ENCODE peak calls at places on chromosomes 7 and 10, in seven cellular contexts. J is SK-N-SH, W is mammary epithelial cell, F is heart right ventricle, C is K562, A is mesendoderm, K is neural progenitor cell. V is an unnamed sample.

GRCh38 chr7:129906700-129907099 is 46.1 kb downstream of the UBE2H start:
- DNase-seq in J (no peak), W (peak; percentile 60), F (no peak), C (no peak), A (no peak), K (no peak), V (no peak)

GRCh38 chr7:2381881-2382509 is 21.4 kb upstream of the CHST12 start:
- DNase-seq in J (no peak), W (no peak), F (no peak), C (no peak), A (no peak), K (no peak), V (no peak)

GRCh38 chr10:69655124-69655867 is 25.2 kb downstream of the FAM241B start:
- DNase-seq in J (peak; percentile 49), W (no peak), F (no peak), C (no peak), A (no peak), K (no peak), V (no peak)

GRCh38 chr10:119687192-119688032 is 36.2 kb downstream of the BAG3 start:
- DNase-seq in J (no peak), W (peak; percentile 56), F (no peak), C (no peak), A (peak; percentile 99), K (peak; percentile 81), V (no peak)

GRCh38 chr7:89072094-89072493 is 276.6 kb upstream of the TEX47 start:
- DNase-seq in J (no peak), W (no peak), F (no peak), C (no peak), A (no peak), K (no peak), V (no peak)

GRCh38 chr7:49643321-49643720 is 130.1 kb upstream of the VWC2 start:
- DNase-seq in J (no peak), W (no peak), F (peak; percentile 55), C (no peak), A (no peak), K (peak; percentile 77), V (no peak)

GRCh38 chr10:60098676-60099601 is 192.6 kb upstream of the CCDC6 start:
- DNase-seq in J (peak; percentile 20), W (no peak), F (no peak), C (peak; percentile 51), A (peak; percentile 56), K (peak; percentile 4), V (no peak)

GRCh38 chr10:29131952-29132820 is 156.7 kb upstream of the LYZL1 start:
- DNase-seq in J (no peak), W (no peak), F (peak; percentile 49), C (peak; percentile 50), A (no peak), K (no peak), V (no peak)

GRCh38 chr7:78367280-78367773 is 568.8 kb downstream of the PHTF2 start:
- DNase-seq in J (no peak), W (no peak), F (no peak), C (no peak), A (no peak), K (no peak), V (no peak)

GRCh38 chr7:122340427-122340826 is 35.9 kb upstream of the FEZF1 start:
- DNase-seq in J (no peak), W (no peak), F (no peak), C (no peak), A (no peak), K (no peak), V (no peak)

GRCh38 chr10:92757066-92757716 is 67.4 kb downstream of the HHEX start:
- DNase-seq in J (no peak), W (peak; percentile 31), F (peak; percentile 74), C (peak; percentile 40), A (peak; percentile 65), K (peak; percentile 59), V (no peak)

GRCh38 chr7:29091722-29092121 is 54.6 kb downstream of the CPVL start:
- DNase-seq in J (no peak), W (peak; percentile 14), F (no peak), C (no peak), A (no peak), K (peak; percentile 11), V (no peak)

GRCh38 chr7:84939888-84940287 is 247.0 kb downstream of the SEMA3D start:
- DNase-seq in J (no peak), W (no peak), F (no peak), C (no peak), A (no peak), K (no peak), V (no peak)

GRCh38 chr7:36119005-36119711 is 33.9 kb upstream of the EEPD1 start:
- DNase-seq in J (no peak), W (peak; percentile 94), F (no peak), C (no peak), A (no peak), K (no peak), V (no peak)

GRCh38 chr7:29193316-29194205 is 1.0 kb upstream of the CHN2 start:
- DNase-seq in J (no peak), W (no peak), F (no peak), C (no peak), A (peak; percentile 29), K (peak; percentile 31), V (no peak)

GRCh38 chr7:41010967-41011366 is 691.9 kb downstream of the INHBA start:
- DNase-seq in J (no peak), W (no peak), F (no peak), C (no peak), A (no peak), K (no peak), V (no peak)

GRCh38 chr10:125235093-125236069 is 75.0 kb upstream of the CTBP2 start:
- DNase-seq in J (no peak), W (peak; percentile 24), F (no peak), C (no peak), A (no peak), K (no peak), V (no peak)

GRCh38 chr10:22427890-22428571 is 82.7 kb downstream of the SPAG6 start:
- DNase-seq in J (peak; percentile 72), W (peak; percentile 90), F (no peak), C (no peak), A (no peak), K (no peak), V (peak; percentile 77)

GRCh38 chr7:31816810-31817209 is 129.8 kb downstream of the PPP1R17 start:
- DNase-seq in J (no peak), W (no peak), F (no peak), C (no peak), A (no peak), K (no peak), V (no peak)

GRCh38 chr7:31811650-31812461 is 124.8 kb downstream of the PPP1R17 start:
- DNase-seq in J (no peak), W (no peak), F (no peak), C (no peak), A (no peak), K (no peak), V (no peak)

GRCh38 chr7:31819031-31819430 is 132.0 kb downstream of the PPP1R17 start:
- DNase-seq in J (no peak), W (no peak), F (no peak), C (no peak), A (no peak), K (no peak), V (no peak)

GRCh38 chr7:31815796-31816195 is 128.8 kb downstream of the PPP1R17 start:
- DNase-seq in J (no peak), W (no peak), F (no peak), C (no peak), A (peak; percentile 17), K (no peak), V (no peak)

GRCh38 chr7:31814187-31814586 is 127.2 kb downstream of the PPP1R17 start:
- DNase-seq in J (no peak), W (no peak), F (no peak), C (no peak), A (peak; percentile 34), K (peak; percentile 10), V (no peak)
- H3K27ac ChIP-seq in J (no peak overlapping the region), W (no peak overlapping the region), F (no peak overlapping the region), C (no peak overlapping the region), A (no peak overlapping the region), K (no peak overlapping the region), V (no peak overlapping the region)

GRCh38 chr10:71695502-71696476 is 23.8 kb downstream of the C10orf105 start:
- DNase-seq in J (no peak), W (no peak), F (no peak), C (peak; percentile 45), A (no peak), K (no peak), V (no peak)

GRCh38 chr10:71693377-71693776 is 26.2 kb downstream of the C10orf105 start:
- DNase-seq in J (no peak), W (no peak), F (no peak), C (no peak), A (no peak), K (no peak), V (no peak)

GRCh38 chr10:71694039-71694471 is 25.5 kb downstream of the C10orf105 start:
- DNase-seq in J (no peak), W (no peak), F (no peak), C (no peak), A (no peak), K (no peak), V (no peak)

GRCh38 chr10:71692598-71693307 is 26.8 kb downstream of the C10orf105 start:
- DNase-seq in J (no peak), W (no peak), F (no peak), C (no peak), A (no peak), K (no peak), V (no peak)

GRCh38 chr10:71694567-71694968 is 25.0 kb downstream of the C10orf105 start:
- DNase-seq in J (no peak), W (no peak), F (no peak), C (no peak), A (no peak), K (no peak), V (no peak)
- H3K27ac ChIP-seq in J (no peak overlapping the region), W (no peak overlapping the region), F (peak overlapping the region; percentile 87), C (no peak overlapping the region), A (no peak overlapping the region), K (no peak overlapping the region), V (no peak overlapping the region)

DNA sequence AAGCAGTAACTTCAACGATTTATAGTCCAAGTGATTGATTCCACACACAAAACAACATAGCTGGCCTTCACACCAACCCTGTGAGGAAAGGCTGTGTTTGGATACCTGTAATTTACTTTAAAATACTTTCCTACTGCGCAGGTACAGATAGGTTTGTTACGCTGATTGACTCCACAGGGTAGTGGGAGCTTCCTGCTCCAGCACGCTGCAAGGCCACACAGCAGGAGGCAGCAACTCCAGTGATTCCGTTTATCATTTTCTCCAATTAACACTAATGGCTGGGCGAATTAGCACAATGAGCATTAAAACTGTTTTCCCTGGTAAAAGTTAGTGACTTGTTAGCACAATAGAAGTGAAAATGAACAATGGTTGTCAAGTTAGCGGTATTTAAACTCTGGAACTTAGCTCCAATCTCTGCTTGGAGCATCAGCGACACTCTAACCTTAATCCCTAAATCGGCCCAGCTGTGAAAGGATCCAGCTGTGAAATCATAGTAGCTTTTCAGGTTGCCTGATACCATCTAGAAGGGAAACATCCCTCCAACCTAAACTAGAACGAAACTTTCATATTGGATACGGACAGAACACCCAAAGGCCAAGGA is 945 bp downstream of the DCLRE1C start:
- DNase-seq in J (peak; percentile 34), W (no peak), F (no peak), C (no peak), A (peak; percentile 89), K (peak; percentile 58), V (no peak)
- H3K27ac ChIP-seq in J (peak overlapping the region; percentile 79), W (peak overlapping the region; percentile 86), F (peak overlapping the region; percentile 94), C (peak overlapping the region; percentile 74), A (no peak overlapping the region), K (no peak overlapping the region), V (peak overlapping the region; percentile 89)

DNA sequence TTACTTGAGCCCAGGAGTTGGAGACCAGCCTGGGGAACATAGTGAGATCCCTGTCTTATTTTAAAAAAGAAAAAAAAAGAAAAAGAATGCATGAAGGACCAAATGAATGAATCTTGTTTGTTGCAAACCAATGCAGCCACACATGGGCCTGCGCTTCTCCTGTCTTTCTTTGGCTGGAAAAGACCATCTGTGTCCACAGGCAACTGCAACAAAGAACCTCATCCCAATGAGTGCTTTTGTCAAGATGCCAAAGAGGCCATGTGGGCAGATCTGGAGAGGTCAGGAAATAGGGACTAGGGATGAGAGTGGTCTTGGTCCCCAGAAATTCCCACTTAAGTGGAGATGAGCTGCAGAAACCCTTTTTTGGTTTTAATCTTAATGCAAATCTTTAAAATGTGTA is 49.8 kb upstream of the DUSP5 start:
- DNase-seq in J (no peak), W (no peak), F (no peak), C (no peak), A (no peak), K (no peak), V (no peak)
- H3K27ac ChIP-seq in J (peak overlapping the region; percentile 94), W (peak overlapping the region; percentile 57), F (no peak overlapping the region), C (no peak overlapping the region), A (no peak overlapping the region), K (no peak overlapping the region), V (peak overlapping the region; percentile 11)

V was measured in keratinocyte.